ENCODE peak calls at places on chromosomes 1 and 21, in five cellular contexts. U is stomach, M is NCI-H2081, R is lower leg skin, O is HTR-8/SVneo. A is an unnamed sample.
A peak's percentile ranks its signal among the peaks of the same experiment; 100 is the strongest.

GRCh38 chr1:85148524-85149250 is 52.1 kb downstream of the SYDE2 start:
- DNase-seq in U (no peak), M (no peak), R (no peak), O (peak; percentile 7), A (no peak)

GRCh38 chr1:234776256-234776874 is 166.4 kb upstream of the IRF2BP2 start:
- DNase-seq in U (peak; percentile 29), M (no peak), R (no peak), O (no peak), A (no peak)

GRCh38 chr1:10932088-10932487 is 80.4 kb upstream of the TARDBP start:
- DNase-seq in U (no peak), M (no peak), R (no peak), O (no peak), A (no peak)

GRCh38 chr1:10791117-10791951 is 5.1 kb downstream of the CASZ1 start:
- DNase-seq in U (no peak), M (peak; percentile 77), R (no peak), O (no peak), A (no peak)

GRCh38 chr1:50704126-50704525 is 255.9 kb downstream of the FAF1 start:
- DNase-seq in U (no peak), M (peak; percentile 83), R (no peak), O (peak; percentile 20), A (peak; percentile 17)

GRCh38 chr1:54559771-54560231 is 11.8 kb downstream of the ACOT11 start:
- DNase-seq in U (no peak), M (no peak), R (no peak), O (no peak), A (no peak)

GRCh38 chr21:14603202-14603601 is 57.1 kb upstream of the SAMSN1 start:
- DNase-seq in U (no peak), M (no peak), R (no peak), O (peak; percentile 4), A (no peak)

GRCh38 chr1:155474156-155474555 is 88.4 kb downstream of the ASH1L start:
- DNase-seq in U (no peak), M (no peak), R (no peak), O (no peak), A (no peak)

GRCh38 chr1:116474921-116475849 is 95.6 kb downstream of the CD58 start:
- DNase-seq in U (peak; percentile 78), M (no peak), R (no peak), O (no peak), A (no peak)

GRCh38 chr1:117612517-117613248 is 6.8 kb downstream of the TENT5C start:
- DNase-seq in U (no peak), M (no peak), R (no peak), O (peak; percentile 45), A (peak; percentile 16)

GRCh38 chr1:3599286-3599811 is 12.0 kb downstream of the MEGF6 start:
- DNase-seq in U (no peak), M (no peak), R (no peak), O (no peak), A (no peak)

GRCh38 chr1:220300442-220301121 is 28.3 kb upstream of the RAB3GAP2 start:
- DNase-seq in U (peak; percentile 34), M (no peak), R (peak; percentile 83), O (peak; percentile 75), A (peak; percentile 64)

GRCh38 chr1:41894778-41895483 is 23.8 kb downstream of the HIVEP3 start:
- DNase-seq in U (no peak), M (no peak), R (no peak), O (no peak), A (no peak)

GRCh38 chr1:113940365-113941244 is 11.5 kb downstream of the HIPK1 start:
- DNase-seq in U (no peak), M (no peak), R (no peak), O (no peak), A (no peak)

GRCh38 chr1:167484726-167485125 is 33.6 kb downstream of the CD247 start:
- DNase-seq in U (no peak), M (no peak), R (no peak), O (no peak), A (no peak)

GRCh38 chr1:228101994-228102790 is 933 bp downstream of the C1orf35 start:
- DNase-seq in U (peak; percentile 53), M (peak; percentile 39), R (peak; percentile 21), O (no peak), A (peak; percentile 55)

GRCh38 chr21:26246073-26246472 is 75.5 kb upstream of the APP start:
- DNase-seq in U (no peak), M (no peak), R (no peak), O (no peak), A (no peak)

GRCh38 chr1:188089461-188089860 is 1260.7 kb downstream of the PLA2G4A start:
- DNase-seq in U (no peak), M (peak; percentile 6), R (no peak), O (no peak), A (no peak)

GRCh38 chr1:102580806-102581205 is 527.5 kb downstream of the COL11A1 start:
- DNase-seq in U (no peak), M (no peak), R (no peak), O (no peak), A (no peak)

GRCh38 chr1:2251786-2252185 is 23.7 kb downstream of the SKI start:
- DNase-seq in U (no peak), M (no peak), R (no peak), O (no peak), A (no peak)